ENCODE peak calls at places on chromosome 5, in five cellular contexts. U, G, P, V and K are unnamed samples.

GRCh38 chr5:3220638-3221288 is 374.9 kb upstream of the IRX1 start:
- DNase-seq in U (no peak), G (no peak), P (no peak), V (no peak), K (no peak)

GRCh38 chr5:142929602-142930001 is 159.4 kb downstream of the ARHGAP26 start:
- DNase-seq in U (no peak), G (no peak), P (no peak), V (no peak), K (no peak)

GRCh38 chr5:107809201-107810034 is 138.7 kb upstream of the EFNA5 start:
- DNase-seq in U (no peak), G (no peak), P (no peak), V (no peak), K (no peak)

GRCh38 chr5:138783976-138784375 is 30.8 kb downstream of the CTNNA1 start:
- DNase-seq in U (no peak), G (no peak), P (no peak), V (no peak), K (no peak)

GRCh38 chr5:53882637-53883036 is 322.2 kb downstream of the NDUFS4 start:
- DNase-seq in U (no peak), G (no peak), P (no peak), V (no peak), K (no peak)

GRCh38 chr5:131304414-131304813 is 40.6 kb downstream of the CDC42SE2 start:
- DNase-seq in U (no peak), G (no peak), P (no peak), V (no peak), K (no peak)

GRCh38 chr5:127028822-127029457 is 1.4 kb downstream of the MARCHF3 start:
- DNase-seq in U (peak), G (no peak), P (no peak), V (peak), K (no peak)

GRCh38 chr5:27403248-27403882 is 365.0 kb upstream of the CDH9 start:
- DNase-seq in U (no peak), G (no peak), P (no peak), V (no peak), K (no peak)

GRCh38 chr5:99724732-99725131 is 795.9 kb upstream of the CHD1 start:
- DNase-seq in U (no peak), G (no peak), P (no peak), V (no peak), K (no peak)

GRCh38 chr5:122403965-122404364 is 91.9 kb downstream of the SNCAIP start:
- DNase-seq in U (no peak), G (no peak), P (no peak), V (no peak), K (no peak)

GRCh38 chr5:135538261-135538660 is 2.5 kb upstream of the NEUROG1 start:
- DNase-seq in U (no peak), G (no peak), P (no peak), V (no peak), K (no peak)

GRCh38 chr5:73198833-73199592 is 26.0 kb downstream of the TMEM174 start:
- DNase-seq in U (no peak), G (no peak), P (no peak), V (no peak), K (no peak)

GRCh38 chr5:89043676-89044075 is 160.7 kb upstream of the MEF2C start:
- DNase-seq in U (no peak), G (no peak), P (peak), V (no peak), K (no peak)

GRCh38 chr5:163459465-163459887 is 426 bp downstream of the NUDCD2 start:
- DNase-seq in U (no peak), G (no peak), P (no peak), V (no peak), K (no peak)

GRCh38 chr5:73274121-73274520 is 101.1 kb downstream of the TMEM174 start:
- DNase-seq in U (no peak), G (no peak), P (no peak), V (no peak), K (no peak)

GRCh38 chr5:139820130-139820529 is 24.5 kb downstream of the PSD2 start:
- DNase-seq in U (no peak), G (no peak), P (no peak), V (no peak), K (no peak)

GRCh38 chr5:24381861-24382460 is 262.8 kb downstream of the CDH10 start:
- DNase-seq in U (no peak), G (no peak), P (no peak), V (no peak), K (no peak)

GRCh38 chr5:131416729-131417128 is 152.9 kb downstream of the CDC42SE2 start:
- DNase-seq in U (no peak), G (no peak), P (peak), V (no peak), K (no peak)

GRCh38 chr5:100595152-100595811 is 60.1 kb downstream of the FAM174A start:
- DNase-seq in U (no peak), G (peak), P (peak), V (no peak), K (no peak)

DNA sequence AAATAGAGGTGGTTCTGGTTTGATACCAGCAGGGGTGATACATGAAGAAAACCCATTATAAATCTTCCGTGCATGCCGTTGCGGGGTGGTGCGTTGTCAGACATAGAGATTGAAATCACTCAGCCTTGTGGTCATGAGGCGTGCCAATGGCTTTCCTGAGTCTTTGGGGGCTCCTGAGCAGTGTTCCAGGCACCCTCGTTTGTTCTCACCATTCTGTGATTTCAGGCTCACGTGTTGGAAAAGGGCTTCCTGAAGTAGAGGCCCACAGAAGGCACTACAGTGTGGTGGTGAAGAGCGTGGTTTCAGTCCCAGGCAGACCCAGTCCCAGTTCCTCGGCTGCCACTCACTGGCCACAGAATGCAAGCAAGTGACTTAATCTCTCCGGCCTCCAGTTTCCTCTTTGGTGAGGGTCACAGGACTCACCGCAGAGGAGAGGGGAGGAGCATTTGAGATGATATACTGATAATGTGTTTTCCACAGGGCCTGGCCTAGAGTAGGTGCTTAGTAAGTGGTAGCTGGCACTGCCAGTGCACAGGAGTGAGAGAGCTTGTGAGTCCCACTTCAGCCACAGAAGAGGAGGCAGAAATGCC is 20.5 kb upstream of the GLRX start:
- DNase-seq in U (peak), G (peak), P (peak), V (no peak), K (no peak)
- TF ChIP-seq CTCF in U (no peak), G (no peak), P (peak), V (no peak), K (no peak)

GRCh38 chr5:77832166-77832770 is 56.1 kb upstream of the TBCA start:
- DNase-seq in U (no peak), G (no peak), P (no peak), V (no peak), K (no peak)
- TF ChIP-seq CTCF in U (no peak), G (no peak), P (no peak), V (no peak), K (no peak)

GRCh38 chr5:1066676-1067075 is 45.2 kb downstream of the SLC12A7 start:
- DNase-seq in U (no peak), G (no peak), P (no peak), V (no peak), K (no peak)
- TF ChIP-seq CTCF in U (no peak), G (no peak), P (no peak), V (no peak), K (no peak)

GRCh38 chr5:56343988-56344387 is 110.9 kb upstream of the ANKRD55 start:
- DNase-seq in U (no peak), G (no peak), P (no peak), V (no peak), K (no peak)

GRCh38 chr5:56345352-56345751 is 112.2 kb upstream of the ANKRD55 start:
- DNase-seq in U (no peak), G (no peak), P (no peak), V (no peak), K (no peak)

GRCh38 chr5:56346044-56346710 is 113.0 kb upstream of the ANKRD55 start:
- DNase-seq in U (no peak), G (no peak), P (no peak), V (no peak), K (no peak)

GRCh38 chr5:56342612-56343011 is 109.5 kb upstream of the ANKRD55 start:
- DNase-seq in U (no peak), G (no peak), P (no peak), V (no peak), K (no peak)

DNA sequence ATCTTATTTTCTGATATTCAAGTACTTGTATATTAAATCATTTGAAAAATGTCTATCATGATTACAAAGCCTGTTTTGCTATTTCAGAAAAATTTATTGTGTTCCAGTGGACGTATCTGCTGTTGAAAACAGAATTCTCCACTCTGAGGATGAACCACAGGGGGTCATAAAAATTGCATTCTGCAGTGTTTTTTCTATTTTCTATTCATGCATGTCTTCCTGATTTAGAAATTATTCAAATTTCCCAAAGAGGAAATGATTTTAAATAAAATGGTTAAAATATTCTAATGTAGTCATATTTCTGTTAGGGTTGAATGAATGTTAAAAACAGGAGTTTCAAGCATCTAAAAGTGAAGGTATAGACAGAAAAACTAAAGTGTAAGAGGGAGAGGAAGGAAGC is 111.5 kb upstream of the ANKRD55 start:
- DNase-seq in U (no peak), G (no peak), P (no peak), V (no peak), K (no peak)
- TF ChIP-seq CTCF in U (no peak), G (no peak), P (no peak), V (no peak), K (no peak)

GRCh38 chr5:176144508-176144907 is 93.7 kb upstream of the SIMC1 start:
- DNase-seq in U (no peak), G (no peak), P (no peak), V (no peak), K (no peak)
- TF ChIP-seq CTCF in U (no peak), G (no peak), P (no peak), V (no peak), K (no peak)

DNA sequence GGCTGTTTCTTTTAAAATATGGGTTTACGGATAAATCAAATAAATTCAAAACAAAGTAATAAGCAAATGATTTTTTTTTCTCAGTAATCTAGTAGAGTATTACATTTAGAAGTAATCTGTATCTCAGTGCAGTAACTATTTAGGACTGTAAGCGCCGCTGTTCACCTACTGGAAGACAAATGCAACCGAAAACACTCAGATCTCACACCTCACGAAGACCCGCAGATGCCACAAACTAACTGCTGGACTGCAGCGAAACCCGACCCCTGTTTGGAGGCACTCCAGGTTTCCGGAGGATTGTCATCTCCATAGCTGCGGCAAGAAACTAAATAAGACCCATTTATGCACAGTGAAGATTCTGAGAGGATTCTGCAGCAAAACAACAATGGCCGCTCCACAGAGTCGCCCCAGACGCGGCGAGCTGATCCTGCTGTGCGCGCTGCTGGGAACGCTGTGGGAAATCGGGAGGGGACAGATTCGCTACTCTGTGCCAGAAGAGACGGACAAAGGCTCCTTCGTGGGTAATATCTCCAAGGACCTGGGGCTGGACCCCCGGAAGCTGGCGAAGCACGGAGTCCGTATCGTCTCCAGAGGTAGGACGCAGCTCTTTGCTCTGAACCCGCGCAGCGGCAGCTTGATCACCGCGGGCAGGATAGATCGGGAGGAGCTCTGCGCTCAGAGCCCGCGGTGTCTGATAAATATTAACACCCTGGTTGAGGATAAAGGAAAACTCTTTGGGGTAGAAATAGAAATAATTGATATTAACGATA is at the start of gene PCDHGA8:
- DNase-seq in U (no peak), G (no peak), P (no peak), V (no peak), K (no peak)
- TF ChIP-seq CTCF in U (no peak), G (peak), P (no peak), V (no peak), K (no peak)

GRCh38 chr5:146060221-146060585 is 45.2 kb downstream of the PLAC8L1 start:
- DNase-seq in U (no peak), G (no peak), P (no peak), V (no peak), K (no peak)
- TF ChIP-seq CTCF in U (no peak), G (no peak), P (no peak), V (no peak), K (no peak)

DNA sequence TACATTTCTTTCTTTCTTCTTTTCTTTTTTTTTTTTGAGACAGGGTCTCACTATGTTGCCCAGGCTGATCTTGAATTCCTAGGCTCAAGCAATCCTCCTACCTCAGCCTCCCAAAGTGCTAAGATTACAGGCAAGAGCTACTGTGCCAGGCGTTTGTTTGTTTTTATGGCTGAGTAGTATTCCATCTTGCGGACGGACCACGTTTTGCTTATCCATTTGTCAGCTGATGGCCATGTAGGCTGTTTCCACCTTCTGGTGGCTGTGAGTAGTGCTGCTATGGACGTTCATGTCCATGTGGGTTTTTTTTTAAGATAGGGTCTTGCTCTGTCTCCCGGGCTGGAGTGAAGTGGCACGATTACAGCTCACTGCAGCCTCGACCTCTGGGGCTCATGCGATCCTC is 2.5 kb downstream of the DOK3 start:
- DNase-seq in U (no peak), G (no peak), P (peak), V (no peak), K (no peak)
- TF ChIP-seq CTCF in U (no peak), G (peak), P (peak), V (no peak), K (peak)

GRCh38 chr5:1952456-1953099 is 69.9 kb upstream of the IRX4 start:
- DNase-seq in U (no peak), G (no peak), P (no peak), V (no peak), K (peak)
- TF ChIP-seq CTCF in U (no peak), G (no peak), P (no peak), V (no peak), K (peak)

GRCh38 chr5:77832938-77833337 is 56.8 kb upstream of the TBCA start:
- DNase-seq in U (no peak), G (no peak), P (no peak), V (no peak), K (no peak)

GRCh38 chr5:77828445-77828844 is 52.3 kb upstream of the TBCA start:
- DNase-seq in U (no peak), G (no peak), P (no peak), V (no peak), K (no peak)
- TF ChIP-seq CTCF in U (no peak), G (no peak), P (peak), V (no peak), K (peak)